ENCODE peak calls at places on chromosomes 16 and 17, in four cellular contexts. A is SK-N-SH, W is GM12878, U is K562. N is an unnamed sample.
A peak's percentile ranks its signal among the peaks of the same experiment; 100 is the strongest.

GRCh38 chr17:83071966-83072562 is 7.3 kb upstream of the METRNL start:
- DNase-seq in W (no peak), A (no peak), U (no peak), N (no peak)

GRCh38 chr16:57534881-57535658 is 1.3 kb downstream of the CCDC102A start:
- DNase-seq in U (no peak), A (peak; percentile 41), W (no peak), N (no peak)

GRCh38 chr17:58391302-58391984 is 25.9 kb downstream of the RNF43 start:
- DNase-seq in U (peak; percentile 44), W (no peak), A (peak; percentile 75), N (no peak)

GRCh38 chr16:86517652-86518258 is 7.4 kb downstream of the FOXF1 start:
- DNase-seq in A (peak; percentile 81), W (no peak), U (peak; percentile 63), N (no peak)

GRCh38 chr16:3646348-3646920 is 8.1 kb upstream of the DNASE1 start:
- DNase-seq in A (no peak), U (peak; percentile 53), W (no peak), N (peak; percentile 41)

GRCh38 chr17:2828396-2829038 is 32.3 kb downstream of the RAP1GAP2 start:
- DNase-seq in A (peak; percentile 94), W (no peak), U (peak; percentile 81), N (peak; percentile 81)

GRCh38 chr17:54992797-54993639 is 24.5 kb downstream of the STXBP4 start:
- DNase-seq in A (peak; percentile 59), W (no peak), U (peak; percentile 39), N (no peak)

GRCh38 chr16:86927699-86928098 is 349.4 kb downstream of the FOXL1 start:
- DNase-seq in A (no peak), W (no peak), U (no peak), N (no peak)

GRCh38 chr17:41360291-41360995 is 9.2 kb downstream of the KRT33B start:
- DNase-seq in U (no peak), A (no peak), W (no peak), N (no peak)

GRCh38 chr17:9343513-9343912 is 232.1 kb downstream of the STX8 start:
- DNase-seq in W (no peak), U (no peak), A (peak; percentile 24), N (no peak)

DNA sequence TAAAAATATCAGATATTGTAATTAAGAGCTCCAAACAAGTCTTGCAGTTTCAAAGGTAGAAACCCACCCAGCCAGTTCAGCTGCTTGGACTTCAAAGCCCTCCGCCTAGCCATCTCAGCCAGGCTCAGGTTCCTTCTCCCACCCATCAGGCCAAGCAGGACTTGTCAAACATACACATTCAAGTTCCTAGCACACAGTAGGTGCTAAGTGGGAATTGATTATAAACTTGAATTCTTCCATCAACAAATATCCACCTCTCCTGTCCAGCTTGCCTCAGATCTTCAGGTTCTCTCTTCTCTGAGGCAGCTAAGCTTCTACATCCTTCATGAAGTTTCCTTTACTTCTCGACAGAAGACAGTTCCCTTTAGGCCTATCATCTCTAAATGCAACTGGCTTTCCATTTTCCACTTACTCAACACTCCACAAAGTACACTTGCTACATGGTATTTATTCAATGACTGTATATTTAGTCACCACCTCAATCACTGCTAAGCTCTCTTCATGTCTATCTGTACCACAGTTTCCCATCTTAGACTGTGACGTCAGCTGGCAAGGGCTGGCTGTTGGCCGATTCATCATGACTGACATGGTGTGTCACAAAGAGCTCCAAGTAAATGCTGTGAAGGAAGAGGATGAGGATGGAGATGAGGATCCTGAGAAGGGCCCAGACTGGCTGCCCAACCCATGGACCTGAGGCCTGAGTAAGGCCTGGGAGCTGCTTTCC is 13.3 kb upstream of the COG7 start:
- DNase-seq in W (no peak), U (no peak), A (no peak), N (no peak)
- TF ChIP-seq NRF1 in W (no peak), U (no peak), A (no peak), N (no peak)

DNA sequence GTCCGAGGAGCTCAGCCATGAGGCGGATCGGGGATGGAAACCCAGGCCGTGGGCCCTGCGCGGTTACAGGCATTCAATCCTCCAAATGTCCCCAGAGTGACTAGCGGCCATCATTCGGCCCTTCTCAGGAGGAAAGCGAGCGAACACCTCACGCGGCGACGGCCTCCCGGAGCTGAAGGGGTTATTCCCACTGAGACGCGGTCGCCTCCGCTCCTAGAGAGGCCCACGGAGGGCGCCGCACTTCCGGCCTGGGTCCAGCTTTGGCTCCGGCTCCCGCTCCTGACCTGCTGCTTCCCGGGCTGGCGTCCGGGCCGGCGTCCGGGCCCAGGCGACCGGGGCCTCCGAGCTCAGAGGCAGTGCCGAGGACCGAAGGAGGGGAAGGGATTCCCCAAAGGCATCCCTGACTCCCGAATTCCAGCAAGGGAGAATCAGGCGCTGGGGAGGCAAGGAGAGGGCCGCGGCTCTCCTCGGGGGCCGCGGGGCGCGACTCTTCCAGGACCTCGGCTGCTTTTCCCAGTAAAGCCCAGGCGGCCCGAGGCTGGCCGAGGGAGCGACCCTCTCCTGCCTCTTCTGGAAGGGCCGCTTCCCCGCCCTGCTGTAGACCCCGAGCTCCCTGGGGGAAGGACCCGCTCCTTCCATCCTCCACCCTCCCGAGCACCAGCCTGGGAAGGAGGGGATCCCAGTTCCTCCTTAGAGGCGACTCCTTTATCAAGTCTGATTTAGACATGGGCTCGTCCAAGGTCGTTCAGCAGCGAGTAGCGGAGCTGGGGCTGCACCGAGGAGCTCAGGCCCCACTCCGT is 18.6 kb upstream of the ZNF629 start:
- DNase-seq in W (no peak), A (peak; percentile 96), U (peak; percentile 89), N (peak; percentile 84)
- TF ChIP-seq NRF1 in W (no peak), A (no peak), U (no peak), N (no peak)

DNA sequence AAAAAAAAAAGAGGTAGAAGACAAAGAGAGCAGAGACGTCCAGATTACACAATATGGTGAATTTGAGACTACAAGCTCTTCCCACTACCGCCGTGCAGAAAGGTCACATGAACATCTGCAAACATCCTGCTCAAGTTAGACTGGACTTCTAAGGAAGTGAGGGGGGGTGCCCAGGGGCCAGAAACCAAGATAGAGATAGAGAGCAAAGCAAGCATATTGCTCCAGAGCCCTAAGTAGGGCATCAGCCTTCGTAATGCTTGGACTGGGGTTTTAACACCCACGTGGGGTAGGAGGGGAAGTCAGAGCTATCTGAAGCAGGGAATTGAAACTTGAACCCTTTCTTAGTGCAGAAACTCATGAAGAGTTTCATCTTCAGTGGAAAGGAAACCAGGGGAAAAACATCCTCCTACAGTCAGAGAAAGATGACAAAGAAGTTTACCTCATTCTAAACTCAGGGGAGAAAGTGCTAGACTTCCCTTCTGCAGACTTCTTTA is 8.7 kb downstream of the CLEC19A start:
- DNase-seq in A (no peak), W (peak; percentile 84), U (no peak), N (no peak)
- TF ChIP-seq NRF1 in A (no peak), W (no peak), U (no peak), N (no peak)

GRCh38 chr16:56262148-56262878 is 71.0 kb downstream of the GNAO1 start:
- DNase-seq in W (no peak), U (peak; percentile 86), A (no peak), N (no peak)
- TF ChIP-seq NRF1 in W (no peak), U (peak; percentile 23), A (no peak), N (no peak)

GRCh38 chr17:43813386-43813785 is 19.6 kb downstream of the MPP3 start:
- DNase-seq in U (no peak), A (no peak), W (no peak), N (no peak)
- TF ChIP-seq NRF1 in U (no peak), A (no peak), W (no peak), N (no peak)

GRCh38 chr16:69823831-69824563 is 61.9 kb downstream of the WWP2 start:
- DNase-seq in A (no peak), W (peak; percentile 51), U (no peak), N (no peak)
- TF ChIP-seq NRF1 in A (no peak), W (no peak), U (no peak), N (no peak)

GRCh38 chr16:81611721-81612120 is 167.1 kb downstream of the CMIP start:
- DNase-seq in A (no peak), W (no peak), U (no peak), N (no peak)

GRCh38 chr16:81609323-81609892 is 164.8 kb downstream of the CMIP start:
- DNase-seq in U (no peak), A (no peak), W (no peak), N (no peak)

GRCh38 chr16:81608515-81609209 is 164.1 kb downstream of the CMIP start:
- DNase-seq in U (peak; percentile 61), W (no peak), A (no peak), N (no peak)

GRCh38 chr16:81610936-81611335 is 166.3 kb downstream of the CMIP start:
- DNase-seq in A (peak; percentile 80), U (no peak), W (no peak), N (no peak)

DNA sequence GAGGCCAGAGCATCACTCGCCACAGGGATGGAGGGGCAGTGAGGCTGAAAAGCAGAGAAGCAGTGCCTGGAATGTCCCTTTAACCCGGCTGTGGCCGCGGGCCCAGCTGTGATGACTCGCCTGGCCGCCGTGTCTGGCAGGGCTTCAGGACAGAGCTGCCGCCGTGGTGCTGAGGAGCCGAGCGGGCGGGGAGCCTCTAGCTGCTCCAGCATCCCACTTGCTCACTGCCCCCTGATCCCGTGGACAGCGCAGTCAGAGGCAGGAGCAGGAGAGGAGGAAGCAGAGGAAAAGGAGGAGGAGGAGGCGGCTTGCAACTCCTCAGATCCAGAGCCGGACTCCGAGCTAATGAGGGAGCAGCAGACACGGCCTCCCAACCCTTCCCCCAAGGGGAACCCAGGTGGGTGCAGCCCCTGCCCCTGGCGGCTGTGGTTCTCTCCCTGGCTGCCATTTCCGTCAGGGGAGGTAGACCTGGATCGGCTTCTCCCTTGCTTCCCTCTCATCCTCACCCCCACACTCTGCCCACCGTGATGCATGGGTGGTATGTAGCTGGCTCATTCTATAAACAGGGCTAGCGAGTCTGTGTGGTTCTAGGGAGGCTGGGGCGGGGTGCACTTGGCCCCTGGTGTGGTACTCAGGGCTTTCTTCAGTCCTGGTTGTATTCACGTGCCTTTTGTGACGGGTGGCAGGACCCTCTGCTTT is 165.7 kb downstream of the CMIP start:
- DNase-seq in U (no peak), A (peak; percentile 87), W (no peak), N (no peak)
- TF ChIP-seq NRF1 in U (no peak), A (no peak), W (no peak), N (no peak)

GRCh38 chr17:65190467-65191095 is 53.4 kb downstream of the RGS9 start:
- DNase-seq in W (no peak), A (no peak), U (no peak), N (no peak)
- TF ChIP-seq NRF1 in W (no peak), A (no peak), U (no peak), N (no peak)

DNA sequence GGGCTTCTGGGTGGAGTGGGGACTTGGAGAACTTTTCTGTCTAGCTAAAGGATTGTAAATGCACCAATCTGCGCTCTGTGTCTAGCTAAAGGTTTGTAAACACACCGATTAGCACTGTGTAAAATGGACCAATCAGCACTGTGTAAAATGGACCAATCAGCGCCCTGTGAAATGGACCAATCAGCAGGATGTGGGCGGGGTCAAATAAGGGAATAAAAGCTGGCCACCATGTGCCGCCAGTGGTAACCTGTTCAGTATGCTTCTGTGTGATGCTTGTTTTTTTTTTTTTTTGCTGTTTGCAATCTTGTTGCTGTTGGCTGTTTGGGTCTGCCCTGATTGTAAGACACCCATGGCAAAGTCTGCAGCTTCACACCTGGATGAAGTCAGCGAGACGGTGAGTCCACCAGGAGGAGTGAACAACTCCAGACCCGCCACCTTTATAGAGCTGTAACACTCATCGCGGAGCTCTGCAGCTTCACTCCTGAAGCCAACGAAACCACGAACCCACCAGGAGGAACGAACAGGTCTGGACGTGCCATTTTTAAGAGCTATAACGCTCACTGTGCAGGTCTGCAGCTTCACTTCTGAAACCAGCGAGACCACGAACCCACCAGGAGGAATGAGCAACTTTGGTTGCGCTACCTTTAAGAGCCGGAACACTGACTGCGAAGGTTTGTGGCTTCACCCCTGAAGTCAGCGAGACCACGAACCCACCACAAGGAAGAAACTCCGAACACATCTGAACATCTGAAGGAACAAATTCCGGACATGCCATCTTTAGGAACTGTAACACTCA is 85.0 kb upstream of the MED9 start:
- DNase-seq in A (no peak), U (no peak), W (peak; percentile 37), N (no peak)
- TF ChIP-seq NRF1 in A (no peak), U (no peak), W (no peak), N (no peak)

N was measured in H1.